ENCODE peak calls at places on chromosome 5, in four cellular contexts. One of them, this sample, is unnamed.
A peak's percentile ranks its signal among the peaks of the same experiment; 100 is the strongest.

GRCh38 chr5:151742870-151743294 is 15.5 kb downstream of the ATOX1 start:
- DNase-seq in HCT116: peak; percentile 56
- DNase-seq in PC-3: peak; percentile 77
- DNase-seq in GM23338: peak; percentile 89
- DNase-seq in this sample: no peak

GRCh38 chr5:34709861-34710673 is 53.9 kb downstream of the RAI14 start:
- DNase-seq in HCT116: no peak
- DNase-seq in PC-3: peak; percentile 33
- DNase-seq in GM23338: no peak
- DNase-seq in this sample: no peak

GRCh38 chr5:147971472-147971871 is 65.1 kb upstream of the C5orf46 start:
- DNase-seq in HCT116: no peak
- DNase-seq in PC-3: peak; percentile 29
- DNase-seq in GM23338: peak; percentile 30
- DNase-seq in this sample: no peak

GRCh38 chr5:63125862-63126261 is 547.2 kb downstream of the LRRC70 start:
- DNase-seq in HCT116: no peak
- DNase-seq in PC-3: peak; percentile 56
- DNase-seq in GM23338: peak; percentile 62
- DNase-seq in this sample: peak; percentile 8

GRCh38 chr5:175478008-175478383 is 364 bp upstream of the SFXN1 start:
- DNase-seq in HCT116: no peak
- DNase-seq in PC-3: no peak
- DNase-seq in GM23338: no peak
- DNase-seq in this sample: peak; percentile 9

GRCh38 chr5:42991477-42992034 is 48.6 kb downstream of the ANXA2R start:
- DNase-seq in HCT116: no peak
- DNase-seq in PC-3: no peak
- DNase-seq in GM23338: peak; percentile 47
- DNase-seq in this sample: no peak

GRCh38 chr5:39138892-39139291 is 64.7 kb upstream of the RICTOR start:
- DNase-seq in HCT116: no peak
- DNase-seq in PC-3: peak; percentile 97
- DNase-seq in GM23338: no peak
- DNase-seq in this sample: no peak

GRCh38 chr5:150484964-150485769 is 22.8 kb upstream of the NDST1 start:
- DNase-seq in HCT116: no peak
- DNase-seq in PC-3: no peak
- DNase-seq in GM23338: peak; percentile 69
- DNase-seq in this sample: no peak

GRCh38 chr5:149826574-149826973 is 96.5 kb downstream of the PPARGC1B start:
- DNase-seq in HCT116: no peak
- DNase-seq in PC-3: no peak
- DNase-seq in GM23338: no peak
- DNase-seq in this sample: no peak

GRCh38 chr5:56814963-56815656 is at the start of gene MAP3K1:
- DNase-seq in HCT116: no peak
- DNase-seq in PC-3: peak; percentile 76
- DNase-seq in GM23338: peak; percentile 69
- DNase-seq in this sample: peak; percentile 88

GRCh38 chr5:15620501-15620900 is 120.5 kb downstream of the FBXL7 start:
- DNase-seq in HCT116: no peak
- DNase-seq in PC-3: no peak
- DNase-seq in GM23338: no peak
- DNase-seq in this sample: no peak

GRCh38 chr5:143033535-143034260 is 263.5 kb downstream of the ARHGAP26 start:
- DNase-seq in HCT116: peak; percentile 80
- DNase-seq in PC-3: peak; percentile 90
- DNase-seq in GM23338: no peak
- DNase-seq in this sample: no peak

GRCh38 chr5:176640616-176641015 is 6.7 kb upstream of the TSPAN17 start:
- DNase-seq in HCT116: no peak
- DNase-seq in PC-3: no peak
- DNase-seq in GM23338: no peak
- DNase-seq in this sample: no peak

GRCh38 chr5:60066502-60066901 is 173.0 kb upstream of the PDE4D start:
- DNase-seq in HCT116: no peak
- DNase-seq in PC-3: peak; percentile 35
- DNase-seq in GM23338: no peak
- DNase-seq in this sample: no peak

GRCh38 chr5:136025900-136026299 is 2.9 kb upstream of the TGFBI start:
- DNase-seq in HCT116: no peak
- DNase-seq in PC-3: no peak
- DNase-seq in GM23338: no peak
- DNase-seq in this sample: no peak

GRCh38 chr5:81965510-81965909 is 6.3 kb upstream of the ATG10 start:
- DNase-seq in HCT116: no peak
- DNase-seq in PC-3: peak; percentile 3
- DNase-seq in GM23338: no peak
- DNase-seq in this sample: no peak

GRCh38 chr5:173786296-173787187 is 101.6 kb upstream of the CPEB4 start:
- DNase-seq in HCT116: no peak
- DNase-seq in PC-3: no peak
- DNase-seq in GM23338: peak; percentile 35
- DNase-seq in this sample: peak; percentile 68

GRCh38 chr5:137039939-137040515 is 459.1 kb downstream of the SPOCK1 start:
- DNase-seq in HCT116: no peak
- DNase-seq in PC-3: no peak
- DNase-seq in GM23338: no peak
- DNase-seq in this sample: no peak

GRCh38 chr5:145838276-145838675 is 3.1 kb upstream of the PRELID2 start:
- DNase-seq in HCT116: no peak
- DNase-seq in PC-3: no peak
- DNase-seq in GM23338: no peak
- DNase-seq in this sample: no peak

GRCh38 chr5:69415584-69415958 is 655 bp downstream of the MARVELD2 start:
- DNase-seq in HCT116: peak; percentile 7
- DNase-seq in PC-3: peak; percentile 27
- DNase-seq in GM23338: peak; percentile 51
- DNase-seq in this sample: no peak

GRCh38 chr5:83036991-83037390 is 40.2 kb downstream of the TMEM167A start:
- DNase-seq in HCT116: no peak
- DNase-seq in PC-3: no peak
- DNase-seq in GM23338: no peak
- DNase-seq in this sample: no peak

GRCh38 chr5:141121563-141121962 is at the start of gene PCDHB4:
- DNase-seq in HCT116: no peak
- DNase-seq in PC-3: no peak
- DNase-seq in GM23338: peak; percentile 92
- DNase-seq in this sample: no peak

GRCh38 chr5:93715327-93715726 is 26.1 kb downstream of the POU5F2 start:
- DNase-seq in HCT116: no peak
- DNase-seq in PC-3: no peak
- DNase-seq in GM23338: no peak
- DNase-seq in this sample: no peak

GRCh38 chr5:38871211-38871610 is 25.4 kb downstream of the OSMR start:
- DNase-seq in HCT116: no peak
- DNase-seq in PC-3: no peak
- DNase-seq in GM23338: no peak
- DNase-seq in this sample: no peak

GRCh38 chr5:9927521-9927997 is 297.4 kb upstream of the TAS2R1 start:
- DNase-seq in HCT116: no peak
- DNase-seq in PC-3: peak; percentile 87
- DNase-seq in GM23338: peak; percentile 27
- DNase-seq in this sample: no peak

GRCh38 chr5:40409600-40409999 is 270.1 kb upstream of the PTGER4 start:
- DNase-seq in HCT116: no peak
- DNase-seq in PC-3: no peak
- DNase-seq in GM23338: no peak
- DNase-seq in this sample: no peak

GRCh38 chr5:176697267-176697928 is 50.1 kb downstream of the TSPAN17 start:
- DNase-seq in HCT116: no peak
- DNase-seq in PC-3: no peak
- DNase-seq in GM23338: peak; percentile 68
- DNase-seq in this sample: no peak

GRCh38 chr5:90410178-90410762 is 714 bp upstream of the CETN3 start:
- DNase-seq in HCT116: no peak
- DNase-seq in PC-3: no peak
- DNase-seq in GM23338: no peak
- DNase-seq in this sample: peak; percentile 18

GRCh38 chr5:57653636-57654290 is 171.2 kb upstream of the ACTBL2 start:
- DNase-seq in HCT116: no peak
- DNase-seq in PC-3: no peak
- DNase-seq in GM23338: no peak
- DNase-seq in this sample: no peak

GRCh38 chr5:180090098-180090768 is 18.7 kb upstream of the RNF130 start:
- DNase-seq in HCT116: peak; percentile 56
- DNase-seq in PC-3: peak; percentile 41
- DNase-seq in GM23338: peak; percentile 96
- DNase-seq in this sample: peak; percentile 55

GRCh38 chr5:151772029-151772867 is 494 bp downstream of the G3BP1 start:
- DNase-seq in HCT116: no peak
- DNase-seq in PC-3: no peak
- DNase-seq in GM23338: peak; percentile 64
- DNase-seq in this sample: peak; percentile 63

GRCh38 chr5:87243161-87243877 is 24.4 kb upstream of the RASA1 start:
- DNase-seq in HCT116: no peak
- DNase-seq in PC-3: peak; percentile 42
- DNase-seq in GM23338: no peak
- DNase-seq in this sample: no peak

GRCh38 chr5:169626779-169627178 is 10.3 kb upstream of the DOCK2 start:
- DNase-seq in HCT116: no peak
- DNase-seq in PC-3: peak; percentile 80
- DNase-seq in GM23338: no peak
- DNase-seq in this sample: no peak

GRCh38 chr5:6742081-6742758 is 29.0 kb downstream of the TENT4A start:
- DNase-seq in HCT116: no peak
- DNase-seq in PC-3: no peak
- DNase-seq in GM23338: no peak
- DNase-seq in this sample: no peak

GRCh38 chr5:154049685-154050084 is 10.9 kb downstream of the MFAP3 start:
- DNase-seq in HCT116: no peak
- DNase-seq in PC-3: no peak
- DNase-seq in GM23338: no peak
- DNase-seq in this sample: no peak

GRCh38 chr5:106964102-106964501 is 706.6 kb downstream of the EFNA5 start:
- DNase-seq in HCT116: no peak
- DNase-seq in PC-3: peak; percentile 82
- DNase-seq in GM23338: no peak
- DNase-seq in this sample: no peak
- TF ChIP-seq EZH2phosphoT487 in HCT116: no peak
- TF ChIP-seq EZH2phosphoT487 in PC-3: no peak
- TF ChIP-seq EZH2phosphoT487 in GM23338: no peak
- TF ChIP-seq EZH2phosphoT487 in this sample: no peak

DNA sequence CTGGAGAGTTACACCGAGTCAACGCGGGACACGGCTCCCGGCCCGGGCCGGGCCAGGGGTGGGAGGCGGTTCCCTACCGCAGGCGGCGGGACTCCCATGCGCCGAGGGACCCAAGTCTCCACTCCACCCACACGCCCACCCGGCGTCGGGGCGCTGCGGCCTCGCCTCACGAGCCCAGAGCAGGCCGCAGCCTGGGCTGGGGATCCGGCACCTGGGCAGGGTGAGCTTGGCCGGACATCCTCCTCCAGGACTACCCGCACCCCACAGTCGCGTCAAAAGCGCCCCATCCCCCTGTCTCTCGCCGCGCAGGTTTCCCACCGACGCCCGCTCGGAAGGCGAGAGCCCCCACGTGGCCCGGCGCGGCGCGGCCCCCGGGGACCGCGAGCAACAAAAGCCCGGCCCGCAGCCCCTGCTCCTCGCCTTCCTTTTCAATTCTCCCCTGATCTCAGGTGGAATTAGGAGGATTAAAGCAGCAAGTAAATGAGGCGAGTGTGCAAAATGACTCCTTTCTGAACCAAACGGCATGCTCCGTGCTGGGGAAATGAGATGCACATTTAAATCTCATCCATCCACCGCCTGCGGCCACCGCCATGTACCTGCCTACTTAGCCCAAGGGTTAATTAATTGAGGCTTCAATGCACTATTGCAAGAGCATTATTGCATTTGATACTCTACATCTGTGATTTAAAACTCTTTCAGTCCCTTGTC is 196.6 kb upstream of the TBCA start:
- DNase-seq in HCT116: no peak
- DNase-seq in PC-3: no peak
- DNase-seq in GM23338: peak; percentile 48
- DNase-seq in this sample: no peak
- TF ChIP-seq CTCF in HCT116: no peak
- TF ChIP-seq CTCF in PC-3: no peak
- TF ChIP-seq CTCF in GM23338: no peak
- TF ChIP-seq CTCF in this sample: no peak

GRCh38 chr5:79561525-79561893 is 47.6 kb upstream of the HOMER1 start:
- DNase-seq in HCT116: no peak
- DNase-seq in PC-3: no peak
- DNase-seq in GM23338: no peak
- DNase-seq in this sample: no peak
- TF ChIP-seq EZH2phosphoT487 in HCT116: no peak
- TF ChIP-seq EZH2phosphoT487 in PC-3: no peak
- TF ChIP-seq EZH2phosphoT487 in GM23338: no peak
- TF ChIP-seq EZH2phosphoT487 in this sample: no peak

GRCh38 chr5:134370306-134370870 is 981 bp upstream of the UBE2B start:
- DNase-seq in HCT116: no peak
- DNase-seq in PC-3: no peak
- DNase-seq in GM23338: no peak
- DNase-seq in this sample: no peak

GRCh38 chr5:134374234-134374633 is 2.9 kb downstream of the UBE2B start:
- DNase-seq in HCT116: no peak
- DNase-seq in PC-3: peak; percentile 36
- DNase-seq in GM23338: no peak
- DNase-seq in this sample: peak; percentile 20

GRCh38 chr5:134370871-134371833 is at the start of gene UBE2B:
- DNase-seq in HCT116: peak; percentile 99
- DNase-seq in PC-3: peak; percentile 94
- DNase-seq in GM23338: peak; percentile 100
- DNase-seq in this sample: peak; percentile 100

GRCh38 chr5:134371834-134372340 is 518 bp downstream of the UBE2B start:
- DNase-seq in HCT116: no peak
- DNase-seq in PC-3: peak; percentile 28
- DNase-seq in GM23338: peak; percentile 89
- DNase-seq in this sample: peak; percentile 47
- TF ChIP-seq CTCF in HCT116: no peak
- TF ChIP-seq CTCF in PC-3: no peak
- TF ChIP-seq CTCF in GM23338: no peak
- TF ChIP-seq CTCF in this sample: peak; percentile 35

GRCh38 chr5:1195439-1195838 is 6.0 kb upstream of the SLC6A19 start:
- DNase-seq in HCT116: no peak
- DNase-seq in PC-3: no peak
- DNase-seq in GM23338: no peak
- DNase-seq in this sample: no peak
- TF ChIP-seq EZH2phosphoT487 in HCT116: no peak
- TF ChIP-seq EZH2phosphoT487 in PC-3: no peak
- TF ChIP-seq EZH2phosphoT487 in GM23338: no peak
- TF ChIP-seq EZH2phosphoT487 in this sample: no peak

DNA sequence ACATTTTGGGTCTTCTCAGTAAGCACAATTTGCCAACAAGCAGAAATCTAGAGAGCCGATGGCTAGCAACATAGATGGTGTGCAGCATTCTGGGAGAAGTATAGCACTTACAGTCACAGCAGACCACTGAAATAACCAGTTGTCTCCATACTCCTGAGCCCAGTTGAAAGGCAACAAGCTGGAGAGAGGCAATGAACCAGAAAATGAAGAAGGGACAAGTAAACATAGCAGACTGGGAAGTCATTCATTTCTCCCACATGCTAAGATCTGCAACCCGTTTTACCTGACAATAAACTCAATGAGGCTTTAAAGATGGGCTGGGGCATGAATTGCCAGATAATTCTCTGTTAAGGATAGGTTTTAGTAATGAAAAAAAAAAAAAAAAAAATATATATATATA is 575.6 kb upstream of the GRAMD2B start:
- DNase-seq in HCT116: no peak
- DNase-seq in PC-3: no peak
- DNase-seq in GM23338: no peak
- DNase-seq in this sample: no peak
- TF ChIP-seq CTCF in HCT116: no peak
- TF ChIP-seq CTCF in PC-3: no peak
- TF ChIP-seq CTCF in GM23338: no peak
- TF ChIP-seq CTCF in this sample: no peak